ENCODE peak calls at places on chromosomes 1 and 21, in six cellular contexts. One of them, this sample, is unnamed.

GRCh38 chr1:67655581-67655980 is 29.4 kb upstream of the GADD45A start:
- DNase-seq in aorta: no peak
- DNase-seq in prostate gland: no peak
- DNase-seq in esophagus squamous epithelium: no peak
- DNase-seq in neural progenitor cell: no peak
- DNase-seq in HCT116: no peak
- DNase-seq in this sample: no peak

GRCh38 chr1:111656093-111657017 is 36.8 kb downstream of the RAP1A start:
- DNase-seq in prostate gland: peak; percentile 14
- DNase-seq in neural progenitor cell: peak; percentile 11
- DNase-seq in HCT116: peak; percentile 57
- DNase-seq in esophagus squamous epithelium: no peak
- DNase-seq in aorta: no peak
- DNase-seq in this sample: no peak

GRCh38 chr21:25776440-25776839 is 41.7 kb downstream of the GABPA start:
- DNase-seq in HCT116: no peak
- DNase-seq in neural progenitor cell: no peak
- DNase-seq in esophagus squamous epithelium: no peak
- DNase-seq in prostate gland: no peak
- DNase-seq in aorta: no peak
- DNase-seq in this sample: no peak

GRCh38 chr1:223531742-223532341 is 133.7 kb downstream of the CAPN8 start:
- DNase-seq in HCT116: peak; percentile 56
- DNase-seq in esophagus squamous epithelium: no peak
- DNase-seq in prostate gland: peak; percentile 18
- DNase-seq in aorta: no peak
- DNase-seq in neural progenitor cell: peak; percentile 72
- DNase-seq in this sample: peak; percentile 52

GRCh38 chr1:165444897-165445370 is at the start of gene RXRG:
- DNase-seq in neural progenitor cell: peak; percentile 87
- DNase-seq in prostate gland: peak; percentile 5
- DNase-seq in HCT116: no peak
- DNase-seq in aorta: peak; percentile 77
- DNase-seq in esophagus squamous epithelium: no peak
- DNase-seq in this sample: peak; percentile 43

GRCh38 chr1:3402258-3403010 is 52.0 kb upstream of the ARHGEF16 start:
- DNase-seq in prostate gland: no peak
- DNase-seq in HCT116: no peak
- DNase-seq in esophagus squamous epithelium: no peak
- DNase-seq in aorta: no peak
- DNase-seq in neural progenitor cell: no peak
- DNase-seq in this sample: no peak

GRCh38 chr1:243313635-243314536 is 58.0 kb downstream of the SDCCAG8 start:
- DNase-seq in prostate gland: no peak
- DNase-seq in neural progenitor cell: no peak
- DNase-seq in aorta: no peak
- DNase-seq in HCT116: no peak
- DNase-seq in esophagus squamous epithelium: no peak
- DNase-seq in this sample: no peak

GRCh38 chr1:208631516-208631915 is 387.3 kb upstream of the PLXNA2 start:
- DNase-seq in aorta: no peak
- DNase-seq in prostate gland: no peak
- DNase-seq in neural progenitor cell: peak; percentile 72
- DNase-seq in HCT116: no peak
- DNase-seq in esophagus squamous epithelium: no peak
- DNase-seq in this sample: no peak

GRCh38 chr21:44618909-44619308 is 7.0 kb downstream of the KRTAP10-8 start:
- DNase-seq in aorta: no peak
- DNase-seq in prostate gland: no peak
- DNase-seq in esophagus squamous epithelium: no peak
- DNase-seq in neural progenitor cell: no peak
- DNase-seq in HCT116: no peak
- DNase-seq in this sample: no peak

GRCh38 chr1:68338107-68338506 is 105.8 kb upstream of the WLS start:
- DNase-seq in esophagus squamous epithelium: no peak
- DNase-seq in aorta: no peak
- DNase-seq in prostate gland: no peak
- DNase-seq in neural progenitor cell: no peak
- DNase-seq in HCT116: no peak
- DNase-seq in this sample: no peak

GRCh38 chr1:68233202-68233601 is 879 bp upstream of the WLS start:
- DNase-seq in neural progenitor cell: peak; percentile 72
- DNase-seq in prostate gland: no peak
- DNase-seq in aorta: no peak
- DNase-seq in HCT116: no peak
- DNase-seq in esophagus squamous epithelium: no peak
- DNase-seq in this sample: no peak

GRCh38 chr21:45353200-45353599 is 51.8 kb upstream of the COL18A1 start:
- DNase-seq in aorta: no peak
- DNase-seq in prostate gland: no peak
- DNase-seq in esophagus squamous epithelium: no peak
- DNase-seq in HCT116: no peak
- DNase-seq in neural progenitor cell: no peak
- DNase-seq in this sample: no peak

GRCh38 chr1:200938955-200939354 is 44.3 kb downstream of the INAVA start:
- DNase-seq in esophagus squamous epithelium: no peak
- DNase-seq in aorta: no peak
- DNase-seq in neural progenitor cell: no peak
- DNase-seq in prostate gland: no peak
- DNase-seq in HCT116: no peak
- DNase-seq in this sample: no peak

GRCh38 chr1:36988311-36988710 is 46.0 kb downstream of the GRIK3 start:
- DNase-seq in aorta: no peak
- DNase-seq in prostate gland: no peak
- DNase-seq in HCT116: no peak
- DNase-seq in neural progenitor cell: no peak
- DNase-seq in esophagus squamous epithelium: no peak
- DNase-seq in this sample: peak; percentile 65

DNA sequence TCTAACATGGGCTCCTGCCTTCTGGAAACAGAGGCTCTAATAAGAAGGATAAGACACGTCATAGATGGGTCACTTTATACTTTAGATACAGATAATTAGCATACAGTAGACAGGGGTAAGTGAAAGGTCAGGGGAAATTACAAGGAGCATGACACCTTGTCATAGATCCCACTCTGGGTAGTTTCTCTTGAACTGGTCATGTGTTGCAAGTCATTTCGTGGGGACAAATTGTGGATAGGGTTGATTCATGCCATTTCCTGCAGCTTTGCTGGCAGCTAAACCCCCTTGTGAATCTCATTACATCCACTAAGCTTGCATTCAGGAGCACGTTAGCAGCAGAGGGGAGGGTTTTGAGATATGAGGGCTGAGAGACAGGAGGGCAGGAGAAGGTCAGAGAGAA is 205.7 kb upstream of the USP24 start:
- DNase-seq in neural progenitor cell: no peak
- DNase-seq in esophagus squamous epithelium: no peak
- DNase-seq in HCT116: no peak
- DNase-seq in prostate gland: no peak
- DNase-seq in aorta: no peak
- DNase-seq in this sample: no peak
- H3K27ac ChIP-seq in neural progenitor cell: no peak overlapping the region
- H3K27ac ChIP-seq in esophagus squamous epithelium: no peak overlapping the region
- H3K27ac ChIP-seq in HCT116: no peak overlapping the region
- H3K27ac ChIP-seq in prostate gland: no peak overlapping the region
- H3K27ac ChIP-seq in aorta: no peak overlapping the region
- H3K27ac ChIP-seq in this sample: no peak overlapping the region

GRCh38 chr1:209652121-209652742 is at the start of gene LAMB3:
- DNase-seq in aorta: no peak
- DNase-seq in neural progenitor cell: no peak
- DNase-seq in esophagus squamous epithelium: no peak
- DNase-seq in prostate gland: peak; percentile 79
- DNase-seq in HCT116: peak; percentile 65
- DNase-seq in this sample: peak; percentile 64

GRCh38 chr1:209655832-209656231 is 3.6 kb upstream of the LAMB3 start:
- DNase-seq in neural progenitor cell: no peak
- DNase-seq in esophagus squamous epithelium: no peak
- DNase-seq in aorta: no peak
- DNase-seq in HCT116: no peak
- DNase-seq in prostate gland: no peak
- DNase-seq in this sample: no peak

GRCh38 chr1:209655412-209655811 is 3.2 kb upstream of the LAMB3 start:
- DNase-seq in aorta: no peak
- DNase-seq in neural progenitor cell: no peak
- DNase-seq in prostate gland: no peak
- DNase-seq in esophagus squamous epithelium: no peak
- DNase-seq in HCT116: no peak
- DNase-seq in this sample: no peak

GRCh38 chr1:209652873-209653401 is 712 bp upstream of the LAMB3 start:
- DNase-seq in prostate gland: peak; percentile 98
- DNase-seq in HCT116: peak; percentile 98
- DNase-seq in aorta: peak; percentile 82
- DNase-seq in neural progenitor cell: no peak
- DNase-seq in esophagus squamous epithelium: no peak
- DNase-seq in this sample: peak; percentile 94

GRCh38 chr1:209653915-209654351 is 1.7 kb upstream of the LAMB3 start:
- DNase-seq in esophagus squamous epithelium: no peak
- DNase-seq in prostate gland: peak; percentile 55
- DNase-seq in aorta: no peak
- DNase-seq in HCT116: no peak
- DNase-seq in neural progenitor cell: no peak
- DNase-seq in this sample: no peak
- H3K4me1 ChIP-seq in esophagus squamous epithelium: peaks cover 45% of the 10 kb centered on the region
- H3K4me1 ChIP-seq in prostate gland: no peaks in the 10 kb centered on the region
- H3K4me1 ChIP-seq in aorta: no peaks in the 10 kb centered on the region
- H3K4me1 ChIP-seq in HCT116: peaks cover 92% of the 10 kb centered on the region
- H3K4me1 ChIP-seq in neural progenitor cell: peaks cover 8% of the 10 kb centered on the region
- H3K4me1 ChIP-seq in this sample: peaks cover 11% of the 10 kb centered on the region

GRCh38 chr1:93578433-93578830 is 103.2 kb downstream of the BCAR3 start:
- DNase-seq in neural progenitor cell: no peak
- DNase-seq in esophagus squamous epithelium: no peak
- DNase-seq in HCT116: no peak
- DNase-seq in aorta: no peak
- DNase-seq in prostate gland: no peak
- DNase-seq in this sample: no peak
- H3K36me3 ChIP-seq in neural progenitor cell: no peaks in the 10 kb centered on the region
- H3K36me3 ChIP-seq in esophagus squamous epithelium: peaks cover 84% of the 10 kb centered on the region
- H3K36me3 ChIP-seq in HCT116: peaks cover 53% of the 10 kb centered on the region
- H3K36me3 ChIP-seq in aorta: peaks cover 3% of the 10 kb centered on the region
- H3K36me3 ChIP-seq in prostate gland: no peaks in the 10 kb centered on the region
- H3K36me3 ChIP-seq in this sample: peaks cover 10% of the 10 kb centered on the region

DNA sequence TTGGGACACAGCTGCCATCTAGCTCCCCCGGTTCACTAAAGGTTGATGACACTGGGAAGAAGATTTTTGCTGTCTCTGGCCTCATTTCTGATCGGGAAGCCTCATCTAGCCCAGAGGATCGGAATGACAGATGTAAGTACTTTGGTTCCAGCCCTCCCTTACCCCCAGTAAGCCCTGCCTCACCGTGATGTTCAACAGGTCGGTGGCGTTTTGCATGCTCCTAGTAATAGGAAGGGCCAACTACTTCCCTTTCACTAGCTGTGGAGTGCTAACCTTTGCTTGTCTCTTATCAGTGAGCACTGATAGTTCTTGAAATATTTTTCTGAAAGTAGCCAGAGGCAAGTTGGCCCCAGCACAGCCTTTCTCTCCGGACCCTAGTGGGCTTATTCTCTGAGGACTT is 7.5 kb downstream of the RNF220 start:
- DNase-seq in neural progenitor cell: no peak
- DNase-seq in HCT116: no peak
- DNase-seq in prostate gland: no peak
- DNase-seq in aorta: no peak
- DNase-seq in esophagus squamous epithelium: no peak
- DNase-seq in this sample: no peak
- H3K27ac ChIP-seq in neural progenitor cell: no peak overlapping the region
- H3K27ac ChIP-seq in HCT116: no peak overlapping the region
- H3K27ac ChIP-seq in prostate gland: no peak overlapping the region
- H3K27ac ChIP-seq in aorta: no peak overlapping the region
- H3K27ac ChIP-seq in esophagus squamous epithelium: no peak overlapping the region
- H3K27ac ChIP-seq in this sample: no peak overlapping the region

DNA sequence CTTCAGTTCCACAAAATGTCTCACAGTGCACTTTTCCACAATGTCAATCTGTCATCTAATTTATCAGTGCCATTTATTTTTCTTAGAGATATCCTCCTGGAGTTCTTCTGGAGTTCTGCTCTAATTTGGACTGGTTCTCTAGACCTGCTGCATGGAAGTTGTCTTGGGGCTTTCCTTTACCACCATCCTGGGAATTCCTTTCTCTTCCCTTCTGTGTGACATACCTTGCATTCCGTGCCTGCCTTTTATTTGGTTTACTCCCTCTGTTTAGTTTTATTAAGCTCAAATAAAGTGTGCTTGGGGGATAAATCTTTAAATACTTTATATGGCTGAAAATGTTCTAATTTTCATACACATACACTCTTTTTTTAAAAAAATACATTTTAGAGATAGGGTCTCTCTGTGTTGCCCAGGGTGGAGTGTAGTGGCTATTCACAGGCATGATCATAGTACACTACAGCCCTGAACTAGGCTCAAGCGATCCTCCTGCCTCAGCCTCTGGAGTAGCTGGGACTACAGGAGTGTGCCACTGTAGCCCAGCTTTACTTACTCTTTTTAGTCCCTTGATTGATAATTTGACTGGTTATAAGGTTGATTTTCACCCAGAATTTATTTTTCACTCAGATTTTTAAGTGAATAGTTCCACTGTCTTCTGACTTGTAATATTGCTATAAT is 14.4 kb downstream of the MTF2 start:
- DNase-seq in prostate gland: no peak
- DNase-seq in aorta: no peak
- DNase-seq in HCT116: no peak
- DNase-seq in esophagus squamous epithelium: no peak
- DNase-seq in neural progenitor cell: peak; percentile 26
- DNase-seq in this sample: no peak
- H3K4me1 ChIP-seq in prostate gland: no peaks in the 10 kb centered on the region
- H3K4me1 ChIP-seq in aorta: no peaks in the 10 kb centered on the region
- H3K4me1 ChIP-seq in HCT116: no peaks in the 10 kb centered on the region
- H3K4me1 ChIP-seq in esophagus squamous epithelium: no peaks in the 10 kb centered on the region
- H3K4me1 ChIP-seq in neural progenitor cell: peaks cover 5% of the 10 kb centered on the region
- H3K4me1 ChIP-seq in this sample: no peaks in the 10 kb centered on the region

GRCh38 chr21:40704141-40704540 is 142.8 kb downstream of the DSCAM start:
- DNase-seq in aorta: no peak
- DNase-seq in prostate gland: no peak
- DNase-seq in neural progenitor cell: no peak
- DNase-seq in esophagus squamous epithelium: no peak
- DNase-seq in HCT116: no peak
- DNase-seq in this sample: no peak
- H3K36me3 ChIP-seq in aorta: no peaks in the 10 kb centered on the region
- H3K36me3 ChIP-seq in prostate gland: no peaks in the 10 kb centered on the region
- H3K36me3 ChIP-seq in neural progenitor cell: no peaks in the 10 kb centered on the region
- H3K36me3 ChIP-seq in esophagus squamous epithelium: no peaks in the 10 kb centered on the region
- H3K36me3 ChIP-seq in HCT116: no peaks in the 10 kb centered on the region
- H3K36me3 ChIP-seq in this sample: no peaks in the 10 kb centered on the region

GRCh38 chr1:153945131-153945794 is 1.3 kb downstream of the DENND4B start:
- DNase-seq in neural progenitor cell: peak; percentile 36
- DNase-seq in aorta: no peak
- DNase-seq in prostate gland: no peak
- DNase-seq in esophagus squamous epithelium: no peak
- DNase-seq in HCT116: no peak
- DNase-seq in this sample: peak; percentile 71
- H3K27ac ChIP-seq in neural progenitor cell: no peak overlapping the region
- H3K27ac ChIP-seq in aorta: peak overlapping the region; percentile 76
- H3K27ac ChIP-seq in prostate gland: peak overlapping the region; percentile 92
- H3K27ac ChIP-seq in esophagus squamous epithelium: peak overlapping the region; percentile 100
- H3K27ac ChIP-seq in HCT116: peak overlapping the region; percentile 98
- H3K27ac ChIP-seq in this sample: peak overlapping the region; percentile 99

This sample was measured in lung.